ENCODE peak calls at places on chromosomes 3 and 15, in eight cellular contexts. W is AG04450, I is cardiac fibroblast, E is AG09309, H is heart left ventricle, S is cardiac muscle cell, G is uterus, M is AG10803. A is an unnamed sample.

GRCh38 chr3:78741066-78741645 is 1026.6 kb downstream of the ROBO1 start:
- DNase-seq in M (no peak), I (no peak), W (no peak), E (no peak), G (no peak), S (no peak), H (no peak), A (peak)

GRCh38 chr3:141402476-141403171 is 34.3 kb downstream of the ZBTB38 start:
- DNase-seq in W (no peak), H (peak), I (peak), E (peak), M (peak), S (peak), G (peak), A (peak)

GRCh38 chr3:29373016-29373690 is 92.3 kb downstream of the RBMS3 start:
- DNase-seq in M (peak), H (no peak), E (no peak), S (no peak), W (no peak), G (no peak), I (peak), A (no peak)

GRCh38 chr3:155101398-155101797 is 21.3 kb downstream of the MME start:
- DNase-seq in H (peak), I (peak), M (peak), G (no peak), S (no peak), E (peak), W (no peak), A (no peak)

GRCh38 chr15:63598467-63599400 is 1.5 kb downstream of the FBXL22 start:
- DNase-seq in I (peak), M (no peak), G (peak), H (peak), S (peak), E (no peak), W (no peak), A (no peak)

GRCh38 chr3:56119575-56120349 is 348.5 kb downstream of the ERC2 start:
- DNase-seq in G (no peak), E (peak), I (peak), S (no peak), W (no peak), M (peak), H (peak), A (peak)

GRCh38 chr15:33753012-33753411 is 215.3 kb upstream of the CHRM5 start:
- DNase-seq in G (no peak), W (no peak), S (no peak), M (no peak), I (no peak), H (no peak), E (no peak), A (no peak)

GRCh38 chr15:32659340-32659831 is 17.9 kb downstream of the SCG5 start:
- DNase-seq in I (peak), S (no peak), E (peak), W (no peak), G (no peak), H (no peak), M (peak), A (peak)

GRCh38 chr3:136938334-136938733 is 19.4 kb upstream of the IL20RB start:
- DNase-seq in E (no peak), S (no peak), M (peak), H (no peak), I (peak), W (no peak), G (no peak), A (peak)

GRCh38 chr3:112846764-112847163 is at the start of gene CD200R1L:
- DNase-seq in H (no peak), S (no peak), I (no peak), E (no peak), G (no peak), M (no peak), W (no peak), A (no peak)
- TF ChIP-seq CTCF in H (no peak), S (no peak), I (no peak), E (no peak), G (no peak), M (no peak), W (no peak), A (no peak)

GRCh38 chr3:61154788-61155187 is 96.5 kb downstream of the FHIT start:
- DNase-seq in W (no peak), I (no peak), S (no peak), M (no peak), E (no peak), G (no peak), H (no peak), A (no peak)

GRCh38 chr3:61158676-61159075 is 92.6 kb downstream of the FHIT start:
- DNase-seq in S (no peak), M (no peak), E (no peak), G (no peak), H (no peak), I (no peak), W (no peak), A (no peak)

GRCh38 chr3:61155701-61156292 is 95.5 kb downstream of the FHIT start:
- DNase-seq in H (peak), I (no peak), M (no peak), E (no peak), G (no peak), S (no peak), W (no peak), A (no peak)

GRCh38 chr3:61157414-61157813 is 93.8 kb downstream of the FHIT start:
- DNase-seq in M (no peak), G (no peak), S (no peak), H (no peak), E (no peak), I (no peak), W (no peak), A (no peak)

DNA sequence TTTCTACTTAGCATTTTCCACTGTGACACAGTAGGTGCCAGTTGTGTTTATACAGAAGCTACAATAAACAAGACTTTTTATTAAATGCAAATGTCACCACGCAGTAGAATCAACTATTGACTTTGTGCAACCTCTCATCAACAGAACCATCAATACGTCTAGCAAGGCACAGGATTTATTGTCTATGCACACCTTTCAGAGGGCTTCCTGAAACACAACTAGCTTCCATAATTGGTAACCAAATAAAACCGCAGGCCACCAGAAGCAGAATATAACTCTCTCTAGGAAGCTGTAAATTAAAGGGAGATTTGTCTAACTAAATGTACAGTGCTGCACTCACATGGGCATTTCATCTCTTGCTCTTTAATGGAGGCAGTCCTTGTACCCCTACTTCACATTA is 93.1 kb downstream of the FHIT start:
- DNase-seq in W (no peak), E (no peak), S (no peak), H (no peak), G (no peak), M (no peak), I (no peak), A (no peak)
- H3K4me3 ChIP-seq in W (no peak), E (no peak), S (no peak), H (no peak), G (no peak), M (no peak), I (no peak), A (no peak)

DNA sequence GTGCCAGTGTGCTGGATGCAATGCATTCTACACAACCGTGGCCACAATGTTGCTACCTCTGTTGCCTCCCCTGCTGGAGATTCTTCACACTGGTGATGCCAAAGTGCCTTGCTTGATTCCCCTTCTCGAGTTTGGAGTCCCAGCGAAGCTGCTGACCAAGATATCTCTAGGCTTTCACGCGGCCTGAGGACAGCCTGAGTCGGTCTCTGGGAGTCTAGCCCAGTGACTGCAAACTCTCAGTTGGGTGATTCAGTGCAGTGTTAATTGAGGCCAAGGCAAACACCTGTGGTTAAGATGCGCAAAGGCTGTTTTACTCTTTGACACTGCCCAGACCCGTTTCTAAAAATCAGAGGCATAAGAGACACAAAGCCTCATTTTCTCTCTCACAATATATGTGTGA is 434.4 kb downstream of the NR2F2 start:
- DNase-seq in W (no peak), E (no peak), G (no peak), H (no peak), S (no peak), M (no peak), I (no peak), A (no peak)
- TF ChIP-seq CTCF in W (no peak), E (no peak), G (no peak), H (no peak), S (no peak), M (no peak), I (no peak), A (no peak)

GRCh38 chr15:69446947-69447346 is 5.7 kb upstream of the RPLP1 start:
- DNase-seq in H (no peak), I (no peak), S (peak), M (no peak), W (no peak), G (no peak), E (no peak), A (no peak)
- H3K4me3 ChIP-seq in H (no peak), I (no peak), S (no peak), M (no peak), W (no peak), G (no peak), E (no peak), A (no peak)

DNA sequence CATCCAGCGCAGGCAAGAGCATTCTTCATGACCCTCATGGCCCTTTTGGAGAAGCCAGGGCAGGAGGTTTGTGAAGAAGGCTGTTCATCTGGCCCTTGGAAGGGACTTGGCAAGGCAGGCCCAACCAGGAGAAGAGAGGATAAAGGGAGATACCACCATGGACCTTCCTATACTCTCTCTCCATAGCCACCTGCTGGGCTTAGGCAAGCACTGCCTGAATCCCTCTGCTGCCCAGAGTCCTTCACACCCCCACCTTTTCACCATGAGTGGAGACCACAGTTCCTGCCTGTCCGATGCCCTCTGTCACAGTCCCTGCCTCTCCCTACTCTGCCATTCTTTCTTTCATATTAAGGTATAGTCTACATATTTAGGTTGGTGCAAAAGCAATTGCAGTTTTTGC is 10.6 kb upstream of the SFMBT1 start:
- DNase-seq in H (no peak), M (no peak), I (no peak), E (no peak), G (no peak), W (no peak), S (peak), A (peak)
- TF ChIP-seq CTCF in H (no peak), M (peak), I (peak), E (peak), G (no peak), W (peak), S (no peak), A (peak)